ENCODE peak calls at places on chromosomes 13 and 19, in nine cellular contexts. Z is stomach, K is esophagus muscularis mucosa, F is suprapubic skin, G is GM12878, S is tibial nerve, J is sigmoid colon, T is transverse colon, O is upper lobe of left lung. N is an unnamed sample. For H3K36me3, the result is how much of the 10 kb centered on the place peaks cover.

GRCh38 chr19:858868-859843 is at the start of gene CFD:
- DNase-seq in Z (peak), K (no peak), F (no peak), G (no peak), S (peak), J (peak), T (peak), O (peak), N (peak)

GRCh38 chr13:106151056-106151699 is 384.3 kb downstream of the EFNB2 start:
- DNase-seq in Z (no peak), K (no peak), F (no peak), G (no peak), S (no peak), J (no peak), T (peak), O (no peak), N (no peak)

GRCh38 chr19:33883869-33884519 is 87.3 kb downstream of the KCTD15 start:
- DNase-seq in Z (no peak), K (no peak), F (no peak), G (no peak), S (no peak), J (no peak), T (no peak), O (no peak), N (peak)

GRCh38 chr13:55567721-55568625 is 1572.7 kb upstream of the PRR20A start:
- DNase-seq in Z (no peak), K (no peak), F (no peak), G (no peak), S (no peak), J (no peak), T (no peak), O (no peak), N (no peak)

GRCh38 chr19:1214862-1215731 is 9.5 kb downstream of the STK11 start:
- DNase-seq in Z (peak), K (no peak), F (no peak), G (no peak), S (no peak), J (peak), T (no peak), O (peak), N (peak)

GRCh38 chr13:111609631-111610030 is 289.2 kb downstream of the TEX29 start:
- DNase-seq in Z (no peak), K (no peak), F (no peak), G (no peak), S (no peak), J (peak), T (no peak), O (no peak), N (no peak)

GRCh38 chr13:95641291-95641811 is 3.2 kb downstream of the DZIP1 start:
- DNase-seq in Z (no peak), K (peak), F (no peak), G (no peak), S (no peak), J (peak), T (peak), O (peak), N (peak)

GRCh38 chr13:79519252-79519651 is 38.3 kb downstream of the NDFIP2 start:
- DNase-seq in Z (no peak), K (no peak), F (no peak), G (no peak), S (no peak), J (no peak), T (no peak), O (no peak), N (no peak)

GRCh38 chr13:42041017-42041683 is 7.3 kb upstream of the DGKH start:
- DNase-seq in Z (peak), K (no peak), F (no peak), G (peak), S (peak), J (peak), T (peak), O (peak), N (peak)

GRCh38 chr13:32941368-32941767 is 74.9 kb upstream of the KL start:
- DNase-seq in Z (no peak), K (no peak), F (no peak), G (no peak), S (no peak), J (no peak), T (no peak), O (no peak), N (no peak)

GRCh38 chr19:45152504-45153338 is 8.1 kb downstream of the NKPD1 start:
- DNase-seq in Z (peak), K (no peak), F (no peak), G (no peak), S (peak), J (no peak), T (peak), O (peak), N (peak)

GRCh38 chr19:28633223-28634030 is 579.5 kb downstream of the UQCRFS1 start:
- DNase-seq in Z (no peak), K (peak), F (no peak), G (no peak), S (no peak), J (no peak), T (peak), O (no peak), N (no peak)

GRCh38 chr13:95896302-95896701 is 156.9 kb downstream of the UGGT2 start:
- DNase-seq in Z (no peak), K (no peak), F (no peak), G (no peak), S (no peak), J (no peak), T (no peak), O (no peak), N (no peak)

GRCh38 chr13:24619302-24619701 is 60.9 kb upstream of the ATP12A start:
- DNase-seq in Z (no peak), K (peak), F (no peak), G (no peak), S (no peak), J (no peak), T (no peak), O (no peak), N (no peak)

GRCh38 chr13:48563611-48564010 is 30.7 kb upstream of the RCBTB2 start:
- DNase-seq in Z (no peak), K (no peak), F (no peak), G (no peak), S (no peak), J (no peak), T (no peak), O (no peak), N (no peak)

GRCh38 chr13:108957369-108958012 is 328.1 kb downstream of the MYO16 start:
- DNase-seq in Z (no peak), K (no peak), F (no peak), G (no peak), S (peak), J (peak), T (no peak), O (no peak), N (no peak)

GRCh38 chr13:99303863-99304521 is 3.2 kb downstream of the GPR183 start:
- DNase-seq in Z (no peak), K (no peak), F (no peak), G (no peak), S (no peak), J (no peak), T (peak), O (peak), N (no peak)

GRCh38 chr13:32125746-32126145 is 94.2 kb downstream of the FRY start:
- DNase-seq in Z (no peak), K (no peak), F (no peak), G (no peak), S (no peak), J (no peak), T (no peak), O (no peak), N (no peak)

GRCh38 chr19:38792250-38793111 is 3.5 kb downstream of the LGALS7B start:
- DNase-seq in Z (peak), K (no peak), F (no peak), G (no peak), S (no peak), J (peak), T (peak), O (peak), N (no peak)

GRCh38 chr19:15595069-15595468 is 19.9 kb upstream of the CYP4F8 start:
- DNase-seq in Z (no peak), K (no peak), F (no peak), G (no peak), S (no peak), J (no peak), T (no peak), O (no peak), N (no peak)

GRCh38 chr13:25292301-25292700 is 5.0 kb upstream of the MTMR6 start:
- DNase-seq in Z (no peak), K (no peak), F (no peak), G (no peak), S (no peak), J (no peak), T (no peak), O (no peak), N (no peak)

GRCh38 chr13:54175470-54175869 is 1146.9 kb downstream of the OLFM4 start:
- DNase-seq in Z (no peak), K (no peak), F (no peak), G (no peak), S (no peak), J (no peak), T (no peak), O (no peak), N (no peak)

GRCh38 chr13:59447846-59448620 is 715.7 kb downstream of the DIAPH3 start:
- DNase-seq in Z (no peak), K (no peak), F (no peak), G (no peak), S (no peak), J (no peak), T (no peak), O (no peak), N (no peak)

GRCh38 chr19:44891016-44891882 is at the start of gene TOMM40:
- DNase-seq in Z (peak), K (peak), F (no peak), G (no peak), S (no peak), J (peak), T (peak), O (no peak), N (peak)

GRCh38 chr13:111272117-111272516 is 48.3 kb upstream of the TEX29 start:
- DNase-seq in Z (no peak), K (no peak), F (no peak), G (no peak), S (no peak), J (no peak), T (no peak), O (no peak), N (no peak)

GRCh38 chr19:35128398-35129057 is 6.3 kb downstream of the LGI4 start:
- DNase-seq in Z (no peak), K (no peak), F (no peak), G (no peak), S (no peak), J (no peak), T (no peak), O (no peak), N (no peak)

GRCh38 chr19:48970139-48970766 is 5.1 kb downstream of the FTL start:
- DNase-seq in Z (no peak), K (no peak), F (no peak), G (no peak), S (no peak), J (no peak), T (no peak), O (peak), N (no peak)

GRCh38 chr13:48906200-48906599 is 69.5 kb upstream of the FNDC3A start:
- DNase-seq in Z (no peak), K (no peak), F (no peak), G (no peak), S (no peak), J (no peak), T (no peak), O (no peak), N (no peak)

GRCh38 chr19:42568006-42568405 is 26.7 kb downstream of the CEACAM8 start:
- DNase-seq in Z (no peak), K (no peak), F (no peak), G (no peak), S (no peak), J (no peak), T (no peak), O (no peak), N (no peak)

GRCh38 chr13:25778808-25779207 is 273.0 kb downstream of the SHISA2 start:
- DNase-seq in Z (no peak), K (no peak), F (no peak), G (no peak), S (no peak), J (no peak), T (no peak), O (no peak), N (no peak)

GRCh38 chr13:65133094-65133493 is 2097.0 kb downstream of the PCDH9 start:
- DNase-seq in Z (no peak), K (no peak), F (no peak), G (no peak), S (no peak), J (no peak), T (no peak), O (no peak), N (no peak)

DNA sequence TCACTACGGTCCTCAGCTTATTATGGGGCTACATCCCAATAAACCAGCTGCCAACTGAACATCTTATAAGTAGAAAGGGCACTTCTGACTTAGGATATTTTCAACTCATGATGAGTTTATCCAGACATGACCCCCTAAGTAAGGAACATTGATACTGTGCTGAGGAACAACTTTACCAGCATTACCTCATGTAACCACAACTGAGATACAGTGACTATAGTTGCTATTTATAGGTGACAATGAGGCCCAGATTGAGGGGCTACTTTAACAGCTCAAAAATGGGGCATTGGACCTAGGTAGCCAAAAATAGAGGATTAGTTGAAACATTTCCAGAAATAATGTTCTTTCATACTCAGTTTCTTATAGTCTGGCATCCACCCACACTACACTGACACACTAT is 26.8 kb downstream of the SKA3 start:
- DNase-seq in Z (no peak), K (no peak), F (no peak), G (no peak), S (no peak), J (no peak), T (no peak), O (no peak), N (no peak)
- H3K36me3 ChIP-seq in Z (under half), K (under half), F (under half), G (under half), S (under half), J (under half), T (under half), O (under half), N (under half)

DNA sequence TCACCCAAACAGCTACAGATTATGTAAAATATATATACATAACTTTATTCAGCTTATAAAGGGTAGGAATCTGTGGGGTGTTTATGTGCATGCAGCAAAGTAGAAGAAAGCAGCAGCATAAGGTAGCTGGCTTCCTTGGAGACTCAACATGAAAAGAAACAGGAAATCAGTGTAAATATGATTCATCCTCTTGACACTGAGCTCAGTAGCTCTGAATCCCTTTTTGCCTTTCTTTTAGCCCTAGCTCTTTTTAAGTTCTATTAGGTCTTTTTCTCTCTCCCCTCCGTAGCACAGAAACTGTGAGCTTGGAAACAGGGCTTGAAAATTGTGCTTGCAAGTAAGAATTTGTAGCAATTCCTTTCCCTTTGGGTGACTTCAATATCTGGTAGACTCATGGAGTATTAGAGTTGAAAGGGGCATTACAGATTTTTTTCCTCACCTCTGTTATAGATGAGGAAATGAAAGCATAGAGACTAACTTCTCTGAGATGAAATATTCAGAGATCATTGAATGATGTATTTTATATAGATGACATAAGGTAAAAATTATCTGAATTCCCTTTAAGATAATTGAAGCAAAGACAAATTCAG is 314.4 kb downstream of the PCDH9 start:
- DNase-seq in Z (no peak), K (no peak), F (no peak), G (no peak), S (no peak), J (no peak), T (no peak), O (no peak), N (no peak)
- TF ChIP-seq EP300 in Z (no peak), K (no peak), F (no peak), G (no peak), S (no peak), J (no peak), T (no peak), O (no peak), N (no peak)

DNA sequence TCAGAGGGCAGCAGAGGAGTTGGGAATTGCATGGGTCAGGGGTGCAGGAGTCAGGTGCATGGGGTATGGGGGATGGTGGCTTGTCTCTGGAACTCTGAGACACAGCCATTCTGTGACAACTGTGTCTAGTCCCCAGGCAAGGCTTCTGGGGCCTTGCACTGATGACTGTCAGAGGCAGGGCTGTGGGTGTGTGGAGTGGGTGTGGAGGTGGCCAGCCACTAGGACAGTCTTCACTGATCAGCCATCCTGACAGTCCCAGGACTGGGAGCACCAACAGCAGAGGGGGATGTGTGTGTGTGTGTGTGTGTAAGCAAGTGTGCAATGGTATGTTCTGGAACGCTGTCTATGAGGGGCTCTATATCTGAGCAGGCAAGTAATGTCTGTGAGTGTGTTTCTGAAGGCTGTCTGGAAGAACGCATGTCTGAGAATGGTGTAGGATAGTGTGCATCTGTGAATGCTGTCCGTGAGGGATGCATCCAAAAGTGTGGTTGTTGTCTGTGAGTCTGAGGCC is 5.4 kb downstream of the NUMBL start:
- DNase-seq in Z (no peak), K (no peak), F (no peak), G (no peak), S (no peak), J (no peak), T (no peak), O (no peak), N (no peak)
- H3K36me3 ChIP-seq in Z (half or more), K (half or more), F (under half), G (under half), S (under half), J (under half), T (under half), O (under half), N (under half)

DNA sequence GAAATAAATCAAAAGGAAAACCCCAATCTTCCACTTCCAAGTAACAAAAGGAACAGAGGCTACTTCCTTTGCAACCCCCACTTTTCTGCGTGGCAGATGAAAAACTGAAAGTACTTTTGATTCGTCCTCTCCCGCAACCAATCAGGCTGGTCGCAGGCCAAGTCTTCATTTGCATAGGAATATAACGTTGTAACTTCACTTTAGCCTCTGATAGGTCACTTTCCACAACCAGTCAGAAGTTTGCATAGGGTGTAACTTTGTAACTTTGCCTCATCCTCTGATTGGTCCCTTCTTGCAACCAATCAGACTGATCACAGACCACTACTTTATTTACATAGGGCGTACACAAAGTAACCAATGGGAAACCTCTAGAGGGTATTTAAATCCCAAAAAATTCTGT is 37.2 kb downstream of the TGDS start:
- DNase-seq in Z (no peak), K (peak), F (no peak), G (no peak), S (no peak), J (no peak), T (no peak), O (no peak), N (no peak)
- TF ChIP-seq EP300 in Z (no peak), K (no peak), F (no peak), G (no peak), S (no peak), J (no peak), T (no peak), O (no peak), N (no peak)

GRCh38 chr13:39012608-39013007 is 22.0 kb upstream of the STOML3 start:
- DNase-seq in Z (no peak), K (no peak), F (no peak), G (no peak), S (no peak), J (no peak), T (no peak), O (peak), N (no peak)
- H3K36me3 ChIP-seq in Z (half or more), K (half or more), F (half or more), G (under half), S (under half), J (under half), T (under half), O (half or more), N (under half)

GRCh38 chr19:8363803-8364771 is at the start of gene ANGPTL4:
- DNase-seq in Z (peak), K (peak), F (peak), G (no peak), S (peak), J (peak), T (peak), O (peak), N (peak)

GRCh38 chr19:8367327-8368001 is 3.5 kb downstream of the ANGPTL4 start:
- DNase-seq in Z (peak), K (no peak), F (peak), G (no peak), S (peak), J (peak), T (peak), O (no peak), N (peak)

GRCh38 chr19:8366121-8366581 is 2.2 kb downstream of the ANGPTL4 start:
- DNase-seq in Z (no peak), K (no peak), F (no peak), G (no peak), S (no peak), J (no peak), T (no peak), O (no peak), N (no peak)

GRCh38 chr19:8368136-8368535 is 4.2 kb downstream of the ANGPTL4 start:
- DNase-seq in Z (no peak), K (no peak), F (no peak), G (no peak), S (no peak), J (no peak), T (no peak), O (no peak), N (no peak)

DNA sequence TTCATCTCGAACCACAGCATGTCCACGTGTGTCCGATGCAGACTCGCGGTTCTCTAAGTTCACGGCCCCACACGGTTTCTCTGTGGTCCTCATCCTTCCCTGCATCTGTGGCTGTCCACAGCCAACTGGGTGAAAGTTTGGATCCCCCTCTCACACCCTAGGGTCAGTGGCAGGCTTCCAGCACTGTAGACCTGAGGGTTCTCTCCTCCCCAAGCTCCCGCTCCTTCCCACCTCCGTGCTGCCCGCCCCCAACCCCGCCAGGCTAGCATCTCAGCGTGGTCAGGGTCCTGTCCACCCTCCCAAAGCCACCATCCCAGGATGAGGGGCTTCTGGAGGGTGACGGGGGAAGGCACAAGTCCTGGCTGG is 3.0 kb downstream of the ANGPTL4 start:
- DNase-seq in Z (no peak), K (no peak), F (no peak), G (no peak), S (no peak), J (peak), T (peak), O (peak), N (peak)
- TF ChIP-seq EP300 in Z (no peak), K (no peak), F (no peak), G (no peak), S (no peak), J (no peak), T (no peak), O (no peak), N (no peak)

DNA sequence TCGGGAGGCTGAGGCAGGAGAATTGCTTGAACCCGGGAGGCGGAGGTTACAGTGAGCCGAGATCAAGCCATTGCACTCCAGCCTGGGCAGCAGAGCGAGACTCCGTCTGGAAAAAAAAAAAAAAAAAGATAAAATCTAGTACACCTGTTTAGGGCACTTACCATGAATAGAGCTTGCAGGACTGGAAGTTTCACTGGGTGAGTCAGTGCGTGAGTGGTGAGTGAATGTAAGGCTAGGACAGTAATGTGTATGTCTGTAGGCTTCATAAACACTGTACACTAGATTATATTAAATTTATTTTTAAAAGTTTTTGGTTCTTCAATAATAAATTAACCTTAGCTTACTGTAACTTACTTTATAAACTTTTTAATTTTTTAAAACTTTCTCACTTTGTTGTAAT is 22.9 kb downstream of the PPP5C start:
- DNase-seq in Z (no peak), K (no peak), F (no peak), G (no peak), S (no peak), J (no peak), T (no peak), O (no peak), N (no peak)
- H3K36me3 ChIP-seq in Z (half or more), K (under half), F (under half), G (under half), S (under half), J (under half), T (under half), O (under half), N (under half)